ENCODE peak calls at places on chromosome 15, in ten cellular contexts. A is suprapubic skin; N is ovary; P is CD4-positive, alpha-beta memory T cell; L is tibial artery; F is lung; B is K562; R is GM23338; K is lower lobe of right lung; M is A549. T is an unnamed sample.
A peak's percentile ranks its signal among the peaks of the same experiment; 100 is the strongest.

GRCh38 chr15:68719051-68719450 is 101.6 kb downstream of the ANP32A start:
- DNase-seq in A (no peak), K (no peak), F (no peak), L (no peak), N (no peak), B (no peak), M (no peak), R (no peak), P (no peak), T (no peak)

GRCh38 chr15:92079647-92080255 is 226.2 kb downstream of the SLCO3A1 start:
- DNase-seq in A (no peak), R (no peak), P (no peak), L (no peak), B (no peak), M (no peak), N (no peak), K (no peak), F (no peak), T (no peak)

GRCh38 chr15:76714950-76715349 is 190.2 kb downstream of the SCAPER start:
- DNase-seq in N (no peak), P (no peak), M (no peak), F (no peak), A (no peak), L (no peak), K (no peak), B (no peak), R (no peak), T (no peak)

GRCh38 chr15:52529289-52529929 is 729 bp upstream of the MYO5A start:
- DNase-seq in P (no peak), A (no peak), B (no peak), N (no peak), L (no peak), K (no peak), M (no peak), F (no peak), R (peak; percentile 51), T (no peak)

GRCh38 chr15:29938701-29939340 is 116.6 kb upstream of the TJP1 start:
- DNase-seq in L (no peak), M (no peak), R (peak; percentile 54), N (no peak), A (no peak), P (no peak), K (no peak), F (no peak), B (no peak), T (no peak)

GRCh38 chr15:29429584-29429983 is 160.0 kb upstream of the NSMCE3 start:
- DNase-seq in P (no peak), K (no peak), M (no peak), N (no peak), F (peak; percentile 7), L (no peak), R (no peak), B (no peak), A (no peak), T (no peak)

GRCh38 chr15:60283936-60284335 is 113.8 kb downstream of the ANXA2 start:
- DNase-seq in B (no peak), R (no peak), M (no peak), K (no peak), F (no peak), L (no peak), A (no peak), P (no peak), N (no peak), T (no peak)

GRCh38 chr15:55998478-55998877 is 5.1 kb upstream of the NEDD4 start:
- DNase-seq in L (no peak), A (no peak), M (no peak), R (no peak), N (no peak), F (no peak), K (no peak), P (no peak), B (no peak), T (no peak)

GRCh38 chr15:33309602-33310276 is 1.0 kb upstream of the RYR3 start:
- DNase-seq in F (no peak), B (no peak), L (peak; percentile 77), M (no peak), K (no peak), R (peak; percentile 66), P (no peak), N (no peak), A (no peak), T (no peak)

GRCh38 chr15:90619939-90620338 is 90.2 kb downstream of the CRTC3 start:
- DNase-seq in R (no peak), N (no peak), F (no peak), B (no peak), P (no peak), A (no peak), M (no peak), K (no peak), L (no peak), T (no peak)

GRCh38 chr15:43517354-43518072 is at the start of gene MAP1A:
- DNase-seq in A (no peak), P (no peak), R (peak; percentile 58), F (no peak), N (peak; percentile 65), K (no peak), B (peak; percentile 90), M (no peak), L (peak; percentile 80), T (peak; percentile 78)

DNA sequence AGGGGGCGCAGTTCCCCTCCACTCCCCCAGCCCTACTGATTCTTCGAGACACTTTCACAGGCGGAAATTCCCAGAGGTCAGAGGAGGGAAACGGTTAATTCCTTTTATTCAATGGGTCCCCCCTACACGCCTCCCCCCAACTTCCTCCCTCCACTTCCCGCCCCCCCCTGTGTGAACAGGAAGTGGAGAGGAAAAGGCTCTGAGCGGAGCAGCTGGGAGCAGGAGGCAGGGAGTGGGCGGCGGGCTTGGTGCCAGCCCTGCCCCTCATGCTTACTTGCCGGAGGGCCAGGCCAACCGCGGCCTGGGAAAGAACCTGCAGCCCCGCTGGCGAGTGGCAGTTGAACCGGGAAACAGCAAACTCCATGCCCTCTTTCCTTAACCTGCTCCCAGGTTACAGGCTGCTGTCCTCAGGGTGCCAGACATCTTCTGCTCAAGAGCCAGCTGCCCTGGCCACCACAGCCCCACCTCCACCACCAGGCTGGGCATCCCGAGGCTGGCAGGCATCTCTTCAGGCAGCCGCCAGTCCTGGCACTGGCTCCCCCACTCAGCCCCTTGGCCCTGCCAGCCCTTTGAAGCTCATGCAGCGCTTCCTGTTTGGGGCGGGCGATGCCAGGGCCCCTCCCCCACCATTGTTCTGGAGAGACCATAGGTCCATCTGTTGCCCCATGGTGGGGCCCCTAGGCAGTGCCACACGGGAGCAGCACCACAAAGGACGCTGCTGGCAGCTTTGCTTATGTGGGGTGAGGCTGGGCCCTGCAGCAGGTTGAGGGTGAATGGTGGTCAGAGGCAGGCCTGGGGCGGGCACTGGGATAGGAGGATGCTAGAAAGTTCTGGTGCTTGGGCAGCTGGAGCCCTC is 12.9 kb downstream of the VPS18 start:
- DNase-seq in N (peak; percentile 69), B (no peak), R (no peak), P (peak; percentile 65), L (no peak), F (no peak), A (no peak), M (no peak), K (peak; percentile 75), T (peak; percentile 77)
- H3K4me1 ChIP-seq in N (peaks cover 3% of the 10 kb centered on the region), B (peaks cover 11% of the 10 kb centered on the region), R (peaks cover 27% of the 10 kb centered on the region), P (peaks cover 20% of the 10 kb centered on the region), L (peaks cover 36% of the 10 kb centered on the region), F (peaks cover 6% of the 10 kb centered on the region), A (peaks cover 58% of the 10 kb centered on the region), M (peaks cover 29% of the 10 kb centered on the region), K (peaks cover 89% of the 10 kb centered on the region), T (peaks cover 24% of the 10 kb centered on the region)

GRCh38 chr15:75044258-75044878 is 21.0 kb downstream of the PPCDC start:
- DNase-seq in R (no peak), L (no peak), P (no peak), M (no peak), A (no peak), N (no peak), K (no peak), F (no peak), B (no peak), T (no peak)

GRCh38 chr15:75045332-75046015 is 22.1 kb downstream of the PPCDC start:
- DNase-seq in L (no peak), B (no peak), K (no peak), N (no peak), M (no peak), P (peak; percentile 21), A (no peak), F (no peak), R (no peak), T (no peak)

GRCh38 chr15:75043509-75044257 is 20.3 kb downstream of the PPCDC start:
- DNase-seq in M (no peak), P (no peak), K (peak; percentile 96), L (peak; percentile 99), R (no peak), N (peak; percentile 98), A (peak; percentile 96), B (peak; percentile 91), F (peak; percentile 97), T (peak; percentile 94)

GRCh38 chr15:75038948-75039533 is 15.7 kb downstream of the PPCDC start:
- DNase-seq in K (no peak), P (no peak), A (no peak), F (no peak), R (no peak), L (no peak), M (no peak), B (peak; percentile 30), N (no peak), T (no peak)

GRCh38 chr15:75042730-75043508 is 19.5 kb downstream of the PPCDC start:
- DNase-seq in B (peak; percentile 73), P (peak; percentile 37), N (peak; percentile 66), F (peak; percentile 87), K (peak; percentile 95), A (peak; percentile 80), L (peak; percentile 90), M (peak; percentile 57), R (peak; percentile 70), T (peak; percentile 81)
- H3K4me3 ChIP-seq in B (no peak overlapping the region), P (no peak overlapping the region), N (no peak overlapping the region), F (no peak overlapping the region), K (peak overlapping the region; percentile 24), A (peak overlapping the region; percentile 18), L (no peak overlapping the region), M (no peak overlapping the region), R (no peak overlapping the region), T (no peak overlapping the region)

DNA sequence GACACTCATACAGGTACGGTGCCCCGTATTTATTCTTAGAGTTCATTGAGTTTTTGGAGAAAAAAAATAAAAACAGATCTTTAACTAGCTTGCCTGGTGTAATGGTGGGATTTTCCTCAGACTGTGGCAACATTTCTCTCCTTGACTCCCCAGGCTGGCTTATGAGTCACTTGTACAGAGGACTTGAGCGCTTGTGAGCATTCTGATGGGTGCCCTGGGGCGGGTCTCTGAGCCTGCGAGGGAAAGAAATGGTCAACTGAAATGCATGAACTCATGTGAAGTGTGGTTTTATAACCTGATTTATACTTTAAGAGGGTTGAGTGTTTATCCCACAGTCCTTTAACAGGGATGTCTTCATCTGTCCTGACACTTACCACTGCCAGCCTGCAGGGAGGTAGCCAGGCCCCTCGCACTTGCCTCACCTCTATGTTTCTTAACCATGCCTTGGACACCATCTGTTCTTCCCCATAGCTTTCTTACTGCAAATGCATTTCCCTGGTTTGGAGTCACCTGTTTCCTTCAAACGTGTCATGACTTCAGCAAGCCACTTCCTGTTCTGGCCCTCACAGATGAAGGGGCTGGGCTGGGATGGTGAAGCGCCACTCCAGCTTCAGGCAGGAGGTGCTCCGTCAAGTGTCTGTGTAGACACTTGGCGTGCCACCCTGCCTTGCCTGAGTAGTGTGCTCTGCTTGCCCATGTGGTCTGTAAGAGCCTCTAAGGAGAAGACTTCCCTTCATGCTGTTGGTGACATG is 118.7 kb downstream of the PDE8A start:
- DNase-seq in P (peak; percentile 24), K (peak; percentile 91), B (no peak), A (no peak), R (no peak), F (peak; percentile 87), N (no peak), M (no peak), L (no peak), T (no peak)
- H3K4me1 ChIP-seq in P (peaks cover 6% of the 10 kb centered on the region), K (no peaks in the 10 kb centered on the region), B (peaks cover 9% of the 10 kb centered on the region), A (no peaks in the 10 kb centered on the region), R (no peaks in the 10 kb centered on the region), F (no peaks in the 10 kb centered on the region), N (no peaks in the 10 kb centered on the region), M (peaks cover 16% of the 10 kb centered on the region), L (no peaks in the 10 kb centered on the region), T (no peaks in the 10 kb centered on the region)

GRCh38 chr15:30997270-30997669 is 5.8 kb upstream of the MTMR10 start:
- DNase-seq in M (no peak), N (no peak), F (no peak), B (no peak), R (no peak), P (no peak), A (no peak), K (no peak), L (no peak), T (no peak)
- H3K4me3 ChIP-seq in M (no peak overlapping the region), N (no peak overlapping the region), F (no peak overlapping the region), B (no peak overlapping the region), R (no peak overlapping the region), P (no peak overlapping the region), A (no peak overlapping the region), K (no peak overlapping the region), L (no peak overlapping the region), T (no peak overlapping the region)

T was measured in ascending aorta.